ENCODE peak calls at places on chromosomes 6 and 20, in four cellular contexts. One of them, this sample, is unnamed. For H3K4me1, the result is how much of the 10 kb centered on the place peaks cover.

GRCh38 chr6:27471365-27472115 is 1.4 kb downstream of the ZNF184 start:
- DNase-seq in HCT116: no peak
- DNase-seq in IMR-90: no peak
- DNase-seq in ovary: no peak
- DNase-seq in this sample: no peak

GRCh38 chr6:12071064-12071615 is 59.0 kb downstream of the HIVEP1 start:
- DNase-seq in HCT116: no peak
- DNase-seq in IMR-90: no peak
- DNase-seq in ovary: no peak
- DNase-seq in this sample: no peak

GRCh38 chr6:112199001-112199403 is 55.4 kb downstream of the LAMA4 start:
- DNase-seq in HCT116: no peak
- DNase-seq in IMR-90: no peak
- DNase-seq in ovary: no peak
- DNase-seq in this sample: no peak

GRCh38 chr6:26319405-26320128 is 45.4 kb upstream of the BTN3A2 start:
- DNase-seq in HCT116: no peak
- DNase-seq in IMR-90: no peak
- DNase-seq in ovary: no peak
- DNase-seq in this sample: no peak

GRCh38 chr6:106470811-106471210 is 110.3 kb downstream of the CRYBG1 start:
- DNase-seq in HCT116: no peak
- DNase-seq in IMR-90: no peak
- DNase-seq in ovary: no peak
- DNase-seq in this sample: no peak

GRCh38 chr6:73653571-73654424 is at the start of gene SLC17A5:
- DNase-seq in HCT116: peak
- DNase-seq in IMR-90: peak
- DNase-seq in ovary: peak
- DNase-seq in this sample: peak

GRCh38 chr6:53938810-53939209 is 144.0 kb downstream of the LRRC1 start:
- DNase-seq in HCT116: no peak
- DNase-seq in IMR-90: peak
- DNase-seq in ovary: no peak
- DNase-seq in this sample: no peak

GRCh38 chr6:467671-468082 is 76.1 kb downstream of the IRF4 start:
- DNase-seq in HCT116: no peak
- DNase-seq in IMR-90: no peak
- DNase-seq in ovary: no peak
- DNase-seq in this sample: no peak

GRCh38 chr6:3744901-3745470 is 6.5 kb downstream of the PXDC1 start:
- DNase-seq in HCT116: no peak
- DNase-seq in IMR-90: no peak
- DNase-seq in ovary: no peak
- DNase-seq in this sample: no peak

GRCh38 chr6:129634411-129635230 is 75.4 kb downstream of the ARHGAP18 start:
- DNase-seq in HCT116: no peak
- DNase-seq in IMR-90: peak
- DNase-seq in ovary: no peak
- DNase-seq in this sample: no peak

GRCh38 chr20:48301189-48301588 is 515.9 kb upstream of the SULF2 start:
- DNase-seq in HCT116: no peak
- DNase-seq in IMR-90: no peak
- DNase-seq in ovary: no peak
- DNase-seq in this sample: no peak

GRCh38 chr6:134908906-134909516 is 40.9 kb downstream of the ALDH8A1 start:
- DNase-seq in HCT116: peak
- DNase-seq in IMR-90: peak
- DNase-seq in ovary: peak
- DNase-seq in this sample: no peak

GRCh38 chr6:158354509-158354877 is 42.2 kb downstream of the TULP4 start:
- DNase-seq in HCT116: no peak
- DNase-seq in IMR-90: no peak
- DNase-seq in ovary: no peak
- DNase-seq in this sample: no peak

GRCh38 chr6:158357570-158358216 is 45.4 kb downstream of the TULP4 start:
- DNase-seq in HCT116: no peak
- DNase-seq in IMR-90: no peak
- DNase-seq in ovary: no peak
- DNase-seq in this sample: no peak

GRCh38 chr6:158356586-158357546 is 44.6 kb downstream of the TULP4 start:
- DNase-seq in HCT116: no peak
- DNase-seq in IMR-90: no peak
- DNase-seq in ovary: no peak
- DNase-seq in this sample: no peak

GRCh38 chr6:158361961-158362634 is 49.8 kb downstream of the TULP4 start:
- DNase-seq in HCT116: no peak
- DNase-seq in IMR-90: peak
- DNase-seq in ovary: no peak
- DNase-seq in this sample: no peak

GRCh38 chr6:158358450-158359077 is 46.3 kb downstream of the TULP4 start:
- DNase-seq in HCT116: no peak
- DNase-seq in IMR-90: no peak
- DNase-seq in ovary: no peak
- DNase-seq in this sample: no peak
- H3K27ac ChIP-seq in HCT116: no peak
- H3K27ac ChIP-seq in IMR-90: no peak
- H3K27ac ChIP-seq in ovary: no peak
- H3K27ac ChIP-seq in this sample: no peak

GRCh38 chr6:163349001-163349680 is 65.4 kb upstream of the QKI start:
- DNase-seq in HCT116: no peak
- DNase-seq in IMR-90: no peak
- DNase-seq in ovary: no peak
- DNase-seq in this sample: no peak
- H3K4me1 ChIP-seq in HCT116: under half
- H3K4me1 ChIP-seq in IMR-90: under half
- H3K4me1 ChIP-seq in ovary: under half
- H3K4me1 ChIP-seq in this sample: under half

GRCh38 chr6:4937414-4937813 is 66.4 kb downstream of the RPP40 start:
- DNase-seq in HCT116: no peak
- DNase-seq in IMR-90: no peak
- DNase-seq in ovary: no peak
- DNase-seq in this sample: peak

GRCh38 chr6:4935981-4936680 is 67.7 kb downstream of the RPP40 start:
- DNase-seq in HCT116: no peak
- DNase-seq in IMR-90: no peak
- DNase-seq in ovary: no peak
- DNase-seq in this sample: no peak

GRCh38 chr6:4936681-4937041 is 67.2 kb downstream of the RPP40 start:
- DNase-seq in HCT116: no peak
- DNase-seq in IMR-90: peak
- DNase-seq in ovary: no peak
- DNase-seq in this sample: no peak

GRCh38 chr6:4932506-4932903 is 71.3 kb downstream of the RPP40 start:
- DNase-seq in HCT116: no peak
- DNase-seq in IMR-90: no peak
- DNase-seq in ovary: no peak
- DNase-seq in this sample: no peak

GRCh38 chr6:4935486-4935885 is 68.4 kb downstream of the RPP40 start:
- DNase-seq in HCT116: no peak
- DNase-seq in IMR-90: no peak
- DNase-seq in ovary: no peak
- DNase-seq in this sample: no peak
- H3K4me3 ChIP-seq in HCT116: no peak
- H3K4me3 ChIP-seq in IMR-90: no peak
- H3K4me3 ChIP-seq in ovary: no peak
- H3K4me3 ChIP-seq in this sample: no peak

DNA sequence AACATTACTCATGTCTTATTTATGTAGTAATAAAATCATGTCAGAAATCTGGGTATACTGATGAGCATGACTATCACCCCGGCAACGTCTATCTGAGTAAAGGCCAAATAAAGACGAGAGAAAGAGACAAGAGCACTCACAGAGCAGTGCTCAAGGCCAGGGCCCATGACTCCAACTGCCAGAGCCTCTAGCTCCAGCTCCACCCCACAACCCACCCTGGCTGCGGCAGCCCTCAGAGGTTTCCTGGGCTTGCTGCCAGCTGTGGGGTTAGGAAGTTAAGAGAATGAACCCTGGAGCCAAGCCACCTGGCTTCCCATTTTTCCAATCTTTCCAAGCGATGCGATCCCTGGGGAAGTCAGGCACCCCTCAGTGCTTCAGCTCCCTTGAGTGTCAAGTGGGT is 92.0 kb upstream of the PAX1 start:
- DNase-seq in HCT116: no peak
- DNase-seq in IMR-90: no peak
- DNase-seq in ovary: no peak
- DNase-seq in this sample: no peak
- H3K27ac ChIP-seq in HCT116: no peak
- H3K27ac ChIP-seq in IMR-90: no peak
- H3K27ac ChIP-seq in ovary: no peak
- H3K27ac ChIP-seq in this sample: no peak

DNA sequence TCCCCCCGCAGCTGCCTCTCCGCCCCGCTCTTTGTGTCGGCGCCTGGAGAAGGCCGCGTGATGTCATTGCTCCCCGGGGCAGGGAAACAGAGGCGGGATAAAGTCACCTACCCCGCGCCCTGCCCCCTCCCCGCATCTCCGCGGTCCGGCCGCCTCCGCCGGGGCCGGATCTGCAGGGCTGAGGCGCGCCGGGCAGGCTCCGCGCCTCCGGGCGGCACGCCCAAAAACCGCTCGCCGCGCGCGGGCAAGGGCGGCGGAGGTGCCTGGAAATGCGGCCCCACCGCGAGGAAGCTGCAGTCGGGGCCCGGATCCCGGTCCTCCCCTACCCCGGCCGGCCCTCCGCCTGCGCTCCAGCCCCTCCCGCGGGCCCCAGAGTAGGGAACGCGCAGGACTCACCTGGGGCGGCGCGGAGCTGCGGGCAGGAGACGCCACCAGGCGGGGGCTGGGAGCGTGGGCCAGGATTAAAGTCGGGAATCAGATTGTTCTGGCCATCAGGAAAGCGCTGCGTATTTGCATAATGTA is at the start of gene FAXC:
- DNase-seq in HCT116: peak
- DNase-seq in IMR-90: peak
- DNase-seq in ovary: peak
- DNase-seq in this sample: peak
- H3K4me1 ChIP-seq in HCT116: under half
- H3K4me1 ChIP-seq in IMR-90: under half
- H3K4me1 ChIP-seq in ovary: under half
- H3K4me1 ChIP-seq in this sample: under half

GRCh38 chr6:36207155-36207554 is 10.6 kb downstream of the BRPF3 start:
- DNase-seq in HCT116: no peak
- DNase-seq in IMR-90: no peak
- DNase-seq in ovary: no peak
- DNase-seq in this sample: no peak

GRCh38 chr6:36202101-36202500 is 5.6 kb downstream of the BRPF3 start:
- DNase-seq in HCT116: no peak
- DNase-seq in IMR-90: no peak
- DNase-seq in ovary: no peak
- DNase-seq in this sample: no peak

GRCh38 chr6:36200998-36201596 is 4.6 kb downstream of the BRPF3 start:
- DNase-seq in HCT116: no peak
- DNase-seq in IMR-90: no peak
- DNase-seq in ovary: no peak
- DNase-seq in this sample: no peak

GRCh38 chr6:36201612-36202011 is 5.1 kb downstream of the BRPF3 start:
- DNase-seq in HCT116: no peak
- DNase-seq in IMR-90: no peak
- DNase-seq in ovary: no peak
- DNase-seq in this sample: no peak

GRCh38 chr6:36204068-36204753 is 7.7 kb downstream of the BRPF3 start:
- DNase-seq in HCT116: no peak
- DNase-seq in IMR-90: no peak
- DNase-seq in ovary: no peak
- DNase-seq in this sample: no peak
- H3K4me3 ChIP-seq in HCT116: no peak
- H3K4me3 ChIP-seq in IMR-90: no peak
- H3K4me3 ChIP-seq in ovary: no peak
- H3K4me3 ChIP-seq in this sample: no peak

GRCh38 chr20:432677-433299 is 24.7 kb downstream of the RBCK1 start:
- DNase-seq in HCT116: no peak
- DNase-seq in IMR-90: no peak
- DNase-seq in ovary: no peak
- DNase-seq in this sample: no peak
- H3K27ac ChIP-seq in HCT116: no peak
- H3K27ac ChIP-seq in IMR-90: no peak
- H3K27ac ChIP-seq in ovary: no peak
- H3K27ac ChIP-seq in this sample: no peak

GRCh38 chr20:53901697-53902096 is 168.7 kb downstream of the BCAS1 start:
- DNase-seq in HCT116: no peak
- DNase-seq in IMR-90: no peak
- DNase-seq in ovary: no peak
- DNase-seq in this sample: no peak

GRCh38 chr20:53904261-53904660 is 166.1 kb downstream of the BCAS1 start:
- DNase-seq in HCT116: no peak
- DNase-seq in IMR-90: no peak
- DNase-seq in ovary: no peak
- DNase-seq in this sample: no peak

GRCh38 chr20:53903652-53903987 is 166.8 kb downstream of the BCAS1 start:
- DNase-seq in HCT116: no peak
- DNase-seq in IMR-90: no peak
- DNase-seq in ovary: no peak
- DNase-seq in this sample: no peak

GRCh38 chr20:53901064-53901463 is 169.3 kb downstream of the BCAS1 start:
- DNase-seq in HCT116: no peak
- DNase-seq in IMR-90: peak
- DNase-seq in ovary: no peak
- DNase-seq in this sample: no peak

GRCh38 chr20:53902968-53903651 is 167.3 kb downstream of the BCAS1 start:
- DNase-seq in HCT116: no peak
- DNase-seq in IMR-90: no peak
- DNase-seq in ovary: no peak
- DNase-seq in this sample: no peak
- H3K4me1 ChIP-seq in HCT116: under half
- H3K4me1 ChIP-seq in IMR-90: under half
- H3K4me1 ChIP-seq in ovary: under half
- H3K4me1 ChIP-seq in this sample: half or more